ENCODE peak calls at places on chromosomes 16 and 17, in ten cellular contexts. One of them, this sample, is unnamed.
A peak's percentile ranks its signal among the peaks of the same experiment; 100 is the strongest.

GRCh38 chr17:72305964-72306551 is 185.2 kb downstream of the SOX9 start:
- DNase-seq in CD8-positive, alpha-beta T cell: no peak
- DNase-seq in esophagus squamous epithelium: no peak
- DNase-seq in mammary epithelial cell: no peak
- DNase-seq in sigmoid colon: no peak
- DNase-seq in ovary: no peak
- DNase-seq in adrenal gland: no peak
- DNase-seq in cardiac muscle cell: peak; percentile 62
- DNase-seq in effector memory CD4-positive, alpha-beta T cell: no peak
- DNase-seq in transverse colon: no peak
- DNase-seq in this sample: no peak

GRCh38 chr16:31486036-31486435 is 3.1 kb downstream of the SLC5A2 start:
- DNase-seq in CD8-positive, alpha-beta T cell: no peak
- DNase-seq in esophagus squamous epithelium: no peak
- DNase-seq in mammary epithelial cell: no peak
- DNase-seq in sigmoid colon: no peak
- DNase-seq in ovary: no peak
- DNase-seq in adrenal gland: no peak
- DNase-seq in cardiac muscle cell: no peak
- DNase-seq in effector memory CD4-positive, alpha-beta T cell: no peak
- DNase-seq in transverse colon: no peak
- DNase-seq in this sample: no peak

GRCh38 chr16:11796227-11797165 is 562 bp downstream of the ZC3H7A start:
- DNase-seq in CD8-positive, alpha-beta T cell: peak; percentile 51
- DNase-seq in esophagus squamous epithelium: no peak
- DNase-seq in mammary epithelial cell: peak; percentile 39
- DNase-seq in sigmoid colon: peak; percentile 87
- DNase-seq in ovary: peak; percentile 76
- DNase-seq in adrenal gland: peak; percentile 80
- DNase-seq in cardiac muscle cell: peak; percentile 59
- DNase-seq in effector memory CD4-positive, alpha-beta T cell: peak; percentile 34
- DNase-seq in transverse colon: peak; percentile 68
- DNase-seq in this sample: no peak

GRCh38 chr17:5544115-5544514 is 40.2 kb downstream of the NLRP1 start:
- DNase-seq in CD8-positive, alpha-beta T cell: no peak
- DNase-seq in esophagus squamous epithelium: no peak
- DNase-seq in mammary epithelial cell: no peak
- DNase-seq in sigmoid colon: no peak
- DNase-seq in ovary: no peak
- DNase-seq in adrenal gland: no peak
- DNase-seq in cardiac muscle cell: no peak
- DNase-seq in effector memory CD4-positive, alpha-beta T cell: no peak
- DNase-seq in transverse colon: no peak
- DNase-seq in this sample: no peak

GRCh38 chr17:81311954-81312353 is 16.8 kb upstream of the SLC38A10 start:
- DNase-seq in CD8-positive, alpha-beta T cell: no peak
- DNase-seq in esophagus squamous epithelium: no peak
- DNase-seq in mammary epithelial cell: no peak
- DNase-seq in sigmoid colon: no peak
- DNase-seq in ovary: no peak
- DNase-seq in adrenal gland: no peak
- DNase-seq in cardiac muscle cell: no peak
- DNase-seq in effector memory CD4-positive, alpha-beta T cell: no peak
- DNase-seq in transverse colon: no peak
- DNase-seq in this sample: no peak

GRCh38 chr16:83813818-83814653 is 6.3 kb downstream of the HSBP1 start:
- DNase-seq in CD8-positive, alpha-beta T cell: no peak
- DNase-seq in esophagus squamous epithelium: no peak
- DNase-seq in mammary epithelial cell: peak; percentile 37
- DNase-seq in sigmoid colon: no peak
- DNase-seq in ovary: peak; percentile 41
- DNase-seq in adrenal gland: peak; percentile 32
- DNase-seq in cardiac muscle cell: peak; percentile 72
- DNase-seq in effector memory CD4-positive, alpha-beta T cell: no peak
- DNase-seq in transverse colon: peak; percentile 52
- DNase-seq in this sample: peak; percentile 65

GRCh38 chr17:70521821-70522256 is 352.5 kb downstream of the KCNJ2 start:
- DNase-seq in CD8-positive, alpha-beta T cell: no peak
- DNase-seq in esophagus squamous epithelium: no peak
- DNase-seq in mammary epithelial cell: no peak
- DNase-seq in sigmoid colon: no peak
- DNase-seq in ovary: peak; percentile 23
- DNase-seq in adrenal gland: peak; percentile 63
- DNase-seq in cardiac muscle cell: peak; percentile 69
- DNase-seq in effector memory CD4-positive, alpha-beta T cell: no peak
- DNase-seq in transverse colon: peak; percentile 25
- DNase-seq in this sample: peak; percentile 6

GRCh38 chr17:74116087-74116717 is 87.3 kb upstream of the RPL38 start:
- DNase-seq in CD8-positive, alpha-beta T cell: no peak
- DNase-seq in esophagus squamous epithelium: no peak
- DNase-seq in mammary epithelial cell: peak; percentile 15
- DNase-seq in sigmoid colon: no peak
- DNase-seq in ovary: no peak
- DNase-seq in adrenal gland: no peak
- DNase-seq in cardiac muscle cell: no peak
- DNase-seq in effector memory CD4-positive, alpha-beta T cell: no peak
- DNase-seq in transverse colon: no peak
- DNase-seq in this sample: no peak

GRCh38 chr17:64572682-64573154 is 65.9 kb downstream of the CEP95 start:
- DNase-seq in CD8-positive, alpha-beta T cell: no peak
- DNase-seq in esophagus squamous epithelium: no peak
- DNase-seq in mammary epithelial cell: no peak
- DNase-seq in sigmoid colon: no peak
- DNase-seq in ovary: no peak
- DNase-seq in adrenal gland: no peak
- DNase-seq in cardiac muscle cell: peak; percentile 54
- DNase-seq in effector memory CD4-positive, alpha-beta T cell: no peak
- DNase-seq in transverse colon: no peak
- DNase-seq in this sample: no peak

GRCh38 chr16:78893340-78893739 is 707.2 kb downstream of the MAF start:
- DNase-seq in CD8-positive, alpha-beta T cell: no peak
- DNase-seq in esophagus squamous epithelium: no peak
- DNase-seq in mammary epithelial cell: no peak
- DNase-seq in sigmoid colon: no peak
- DNase-seq in ovary: no peak
- DNase-seq in adrenal gland: no peak
- DNase-seq in cardiac muscle cell: no peak
- DNase-seq in effector memory CD4-positive, alpha-beta T cell: no peak
- DNase-seq in transverse colon: no peak
- DNase-seq in this sample: no peak

GRCh38 chr16:457732-458400 is 32.4 kb downstream of the RAB11FIP3 start:
- DNase-seq in CD8-positive, alpha-beta T cell: no peak
- DNase-seq in esophagus squamous epithelium: no peak
- DNase-seq in mammary epithelial cell: no peak
- DNase-seq in sigmoid colon: no peak
- DNase-seq in ovary: peak; percentile 41
- DNase-seq in adrenal gland: peak; percentile 41
- DNase-seq in cardiac muscle cell: peak; percentile 52
- DNase-seq in effector memory CD4-positive, alpha-beta T cell: no peak
- DNase-seq in transverse colon: no peak
- DNase-seq in this sample: no peak

GRCh38 chr17:7940034-7940433 is 8.0 kb downstream of the CNTROB start:
- DNase-seq in CD8-positive, alpha-beta T cell: no peak
- DNase-seq in esophagus squamous epithelium: no peak
- DNase-seq in mammary epithelial cell: no peak
- DNase-seq in sigmoid colon: no peak
- DNase-seq in ovary: no peak
- DNase-seq in adrenal gland: no peak
- DNase-seq in cardiac muscle cell: no peak
- DNase-seq in effector memory CD4-positive, alpha-beta T cell: no peak
- DNase-seq in transverse colon: no peak
- DNase-seq in this sample: no peak

GRCh38 chr17:17702370-17702769 is 21.1 kb downstream of the RAI1 start:
- DNase-seq in CD8-positive, alpha-beta T cell: no peak
- DNase-seq in esophagus squamous epithelium: no peak
- DNase-seq in mammary epithelial cell: no peak
- DNase-seq in sigmoid colon: no peak
- DNase-seq in ovary: no peak
- DNase-seq in adrenal gland: peak; percentile 43
- DNase-seq in cardiac muscle cell: no peak
- DNase-seq in effector memory CD4-positive, alpha-beta T cell: no peak
- DNase-seq in transverse colon: no peak
- DNase-seq in this sample: no peak

GRCh38 chr16:77794586-77794985 is 6.2 kb downstream of the VAT1L start:
- DNase-seq in CD8-positive, alpha-beta T cell: no peak
- DNase-seq in esophagus squamous epithelium: no peak
- DNase-seq in mammary epithelial cell: peak; percentile 52
- DNase-seq in sigmoid colon: no peak
- DNase-seq in ovary: no peak
- DNase-seq in adrenal gland: no peak
- DNase-seq in cardiac muscle cell: peak; percentile 17
- DNase-seq in effector memory CD4-positive, alpha-beta T cell: no peak
- DNase-seq in transverse colon: no peak
- DNase-seq in this sample: peak; percentile 51
- H3K27me3 ChIP-seq in CD8-positive, alpha-beta T cell: peaks cover 8% of the 10 kb centered on the region
- H3K27me3 ChIP-seq in esophagus squamous epithelium: peaks cover 35% of the 10 kb centered on the region
- H3K27me3 ChIP-seq in mammary epithelial cell: peaks cover 5% of the 10 kb centered on the region
- H3K27me3 ChIP-seq in sigmoid colon: peaks cover 4% of the 10 kb centered on the region
- H3K27me3 ChIP-seq in ovary: no peaks in the 10 kb centered on the region
- H3K27me3 ChIP-seq in adrenal gland: peaks cover 9% of the 10 kb centered on the region
- H3K27me3 ChIP-seq in cardiac muscle cell: peaks cover 31% of the 10 kb centered on the region
- H3K27me3 ChIP-seq in effector memory CD4-positive, alpha-beta T cell: peaks cover 14% of the 10 kb centered on the region
- H3K27me3 ChIP-seq in transverse colon: peaks cover 26% of the 10 kb centered on the region
- H3K27me3 ChIP-seq in this sample: peaks cover 23% of the 10 kb centered on the region

GRCh38 chr16:24005577-24005976 is 169.8 kb downstream of the PRKCB start:
- DNase-seq in CD8-positive, alpha-beta T cell: no peak
- DNase-seq in esophagus squamous epithelium: no peak
- DNase-seq in mammary epithelial cell: no peak
- DNase-seq in sigmoid colon: no peak
- DNase-seq in ovary: no peak
- DNase-seq in adrenal gland: no peak
- DNase-seq in cardiac muscle cell: no peak
- DNase-seq in effector memory CD4-positive, alpha-beta T cell: no peak
- DNase-seq in transverse colon: no peak
- DNase-seq in this sample: no peak
- H3K27me3 ChIP-seq in CD8-positive, alpha-beta T cell: no peaks in the 10 kb centered on the region
- H3K27me3 ChIP-seq in esophagus squamous epithelium: peaks cover under 1% of the 10 kb centered on the region
- H3K27me3 ChIP-seq in mammary epithelial cell: peaks cover 2% of the 10 kb centered on the region
- H3K27me3 ChIP-seq in sigmoid colon: no peaks in the 10 kb centered on the region
- H3K27me3 ChIP-seq in ovary: no peaks in the 10 kb centered on the region
- H3K27me3 ChIP-seq in adrenal gland: no peaks in the 10 kb centered on the region
- H3K27me3 ChIP-seq in cardiac muscle cell: peaks cover 3% of the 10 kb centered on the region
- H3K27me3 ChIP-seq in effector memory CD4-positive, alpha-beta T cell: no peaks in the 10 kb centered on the region
- H3K27me3 ChIP-seq in transverse colon: no peaks in the 10 kb centered on the region
- H3K27me3 ChIP-seq in this sample: no peaks in the 10 kb centered on the region

GRCh38 chr17:28760561-28760960 is 16.8 kb downstream of the TRAF4 start:
- DNase-seq in CD8-positive, alpha-beta T cell: no peak
- DNase-seq in esophagus squamous epithelium: no peak
- DNase-seq in mammary epithelial cell: no peak
- DNase-seq in sigmoid colon: no peak
- DNase-seq in ovary: no peak
- DNase-seq in adrenal gland: no peak
- DNase-seq in cardiac muscle cell: no peak
- DNase-seq in effector memory CD4-positive, alpha-beta T cell: no peak
- DNase-seq in transverse colon: no peak
- DNase-seq in this sample: no peak

GRCh38 chr17:28756025-28756804 is 12.4 kb downstream of the TRAF4 start:
- DNase-seq in CD8-positive, alpha-beta T cell: no peak
- DNase-seq in esophagus squamous epithelium: no peak
- DNase-seq in mammary epithelial cell: no peak
- DNase-seq in sigmoid colon: no peak
- DNase-seq in ovary: no peak
- DNase-seq in adrenal gland: no peak
- DNase-seq in cardiac muscle cell: no peak
- DNase-seq in effector memory CD4-positive, alpha-beta T cell: no peak
- DNase-seq in transverse colon: no peak
- DNase-seq in this sample: no peak

GRCh38 chr17:28760987-28761562 is 17.3 kb downstream of the TRAF4 start:
- DNase-seq in CD8-positive, alpha-beta T cell: no peak
- DNase-seq in esophagus squamous epithelium: no peak
- DNase-seq in mammary epithelial cell: peak; percentile 52
- DNase-seq in sigmoid colon: peak; percentile 78
- DNase-seq in ovary: no peak
- DNase-seq in adrenal gland: peak; percentile 86
- DNase-seq in cardiac muscle cell: peak; percentile 59
- DNase-seq in effector memory CD4-positive, alpha-beta T cell: no peak
- DNase-seq in transverse colon: peak; percentile 59
- DNase-seq in this sample: peak; percentile 55

GRCh38 chr17:28759296-28759865 is 15.6 kb downstream of the TRAF4 start:
- DNase-seq in CD8-positive, alpha-beta T cell: no peak
- DNase-seq in esophagus squamous epithelium: no peak
- DNase-seq in mammary epithelial cell: no peak
- DNase-seq in sigmoid colon: peak; percentile 57
- DNase-seq in ovary: no peak
- DNase-seq in adrenal gland: no peak
- DNase-seq in cardiac muscle cell: no peak
- DNase-seq in effector memory CD4-positive, alpha-beta T cell: no peak
- DNase-seq in transverse colon: no peak
- DNase-seq in this sample: no peak

DNA sequence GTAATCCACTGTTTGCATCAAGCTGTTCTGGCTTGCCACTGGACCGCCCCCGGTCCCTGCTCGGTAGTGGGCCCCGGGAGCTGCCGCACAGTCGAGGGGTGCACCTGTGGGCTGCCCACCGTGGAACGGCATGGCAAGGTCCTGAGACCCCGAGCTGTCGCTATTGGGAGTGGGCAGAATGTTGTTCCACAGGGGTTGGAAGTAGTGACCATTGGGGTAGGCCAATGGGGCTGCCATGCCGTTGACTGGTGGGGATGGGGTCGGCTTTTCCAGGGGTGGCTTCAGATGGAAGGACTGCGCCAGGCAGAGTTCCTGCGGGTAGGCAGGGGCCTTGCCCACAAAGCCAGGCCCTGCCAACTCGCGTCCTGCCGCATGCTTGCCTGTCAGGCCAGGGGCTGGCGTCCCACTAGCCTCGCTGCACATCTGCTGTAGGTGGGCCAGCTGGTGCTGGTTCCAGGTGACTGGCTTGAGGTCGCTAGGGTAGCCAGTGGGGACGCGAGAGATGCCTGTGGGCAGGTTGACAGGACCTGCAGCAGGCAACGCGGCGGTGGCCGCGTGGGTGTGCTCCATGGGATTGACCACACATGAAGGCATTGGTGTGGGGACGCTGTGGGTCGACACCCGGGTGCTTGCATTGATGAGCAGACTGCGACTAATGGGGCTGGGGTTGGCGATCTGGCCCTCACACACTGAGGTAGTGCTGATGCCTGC is 14.8 kb downstream of the TRAF4 start:
- DNase-seq in CD8-positive, alpha-beta T cell: no peak
- DNase-seq in esophagus squamous epithelium: no peak
- DNase-seq in mammary epithelial cell: no peak
- DNase-seq in sigmoid colon: peak; percentile 64
- DNase-seq in ovary: no peak
- DNase-seq in adrenal gland: no peak
- DNase-seq in cardiac muscle cell: no peak
- DNase-seq in effector memory CD4-positive, alpha-beta T cell: no peak
- DNase-seq in transverse colon: no peak
- DNase-seq in this sample: no peak
- H3K27me3 ChIP-seq in CD8-positive, alpha-beta T cell: no peaks in the 10 kb centered on the region
- H3K27me3 ChIP-seq in esophagus squamous epithelium: no peaks in the 10 kb centered on the region
- H3K27me3 ChIP-seq in mammary epithelial cell: no peaks in the 10 kb centered on the region
- H3K27me3 ChIP-seq in sigmoid colon: no peaks in the 10 kb centered on the region
- H3K27me3 ChIP-seq in ovary: no peaks in the 10 kb centered on the region
- H3K27me3 ChIP-seq in adrenal gland: no peaks in the 10 kb centered on the region
- H3K27me3 ChIP-seq in cardiac muscle cell: no peaks in the 10 kb centered on the region
- H3K27me3 ChIP-seq in effector memory CD4-positive, alpha-beta T cell: no peaks in the 10 kb centered on the region
- H3K27me3 ChIP-seq in transverse colon: no peaks in the 10 kb centered on the region
- H3K27me3 ChIP-seq in this sample: no peaks in the 10 kb centered on the region

DNA sequence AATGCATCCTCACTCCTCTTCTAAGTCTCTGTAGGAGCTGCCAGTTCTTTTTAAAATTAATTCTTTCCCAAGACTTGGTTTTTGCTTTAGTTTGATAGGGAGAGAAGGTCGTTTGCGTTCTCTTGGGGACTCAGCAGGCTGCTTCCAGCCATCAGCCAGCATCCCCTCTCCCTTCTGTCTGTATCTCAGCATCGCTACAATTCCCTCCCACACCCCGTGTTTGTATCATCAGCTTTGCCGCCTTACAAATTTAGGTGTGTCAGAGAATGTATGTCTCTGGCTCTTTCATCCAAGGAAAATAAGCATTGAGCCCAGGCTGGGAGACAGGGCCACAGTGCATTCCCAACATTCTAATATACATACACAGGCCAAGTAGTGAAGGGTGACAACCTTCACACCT is 5.4 kb downstream of the HOXB6 start:
- DNase-seq in CD8-positive, alpha-beta T cell: no peak
- DNase-seq in esophagus squamous epithelium: no peak
- DNase-seq in mammary epithelial cell: no peak
- DNase-seq in sigmoid colon: no peak
- DNase-seq in ovary: no peak
- DNase-seq in adrenal gland: no peak
- DNase-seq in cardiac muscle cell: no peak
- DNase-seq in effector memory CD4-positive, alpha-beta T cell: no peak
- DNase-seq in transverse colon: no peak
- DNase-seq in this sample: no peak
- H3K27me3 ChIP-seq in CD8-positive, alpha-beta T cell: peaks cover 71% of the 10 kb centered on the region
- H3K27me3 ChIP-seq in esophagus squamous epithelium: peaks cover 100% of the 10 kb centered on the region
- H3K27me3 ChIP-seq in mammary epithelial cell: peaks cover 37% of the 10 kb centered on the region
- H3K27me3 ChIP-seq in sigmoid colon: no peaks in the 10 kb centered on the region
- H3K27me3 ChIP-seq in ovary: peaks cover 2% of the 10 kb centered on the region
- H3K27me3 ChIP-seq in adrenal gland: no peaks in the 10 kb centered on the region
- H3K27me3 ChIP-seq in cardiac muscle cell: peaks cover 100% of the 10 kb centered on the region
- H3K27me3 ChIP-seq in effector memory CD4-positive, alpha-beta T cell: peaks cover 75% of the 10 kb centered on the region
- H3K27me3 ChIP-seq in transverse colon: peaks cover 15% of the 10 kb centered on the region
- H3K27me3 ChIP-seq in this sample: peaks cover 100% of the 10 kb centered on the region